ENCODE peak calls at places on chromosome 15, in four cellular contexts. P, R, Q and H are unnamed samples. For H3K4me1, the result is how much of the 10 kb centered on the place peaks cover.

GRCh38 chr15:45186771-45187577 is 792 bp downstream of the SHF start:
- DNase-seq in P (no peak), R (no peak), Q (no peak), H (no peak)

GRCh38 chr15:56919708-56920637 is 1.5 kb downstream of the TCF12 start:
- DNase-seq in P (peak), R (peak), Q (peak), H (peak)

GRCh38 chr15:95604634-95605036 is 725.9 kb upstream of the NR2F2 start:
- DNase-seq in P (no peak), R (no peak), Q (no peak), H (no peak)

GRCh38 chr15:78327442-78327841 is 12.7 kb upstream of the CRABP1 start:
- DNase-seq in P (no peak), R (no peak), Q (no peak), H (no peak)

GRCh38 chr15:33561407-33561806 is 250.6 kb downstream of the RYR3 start:
- DNase-seq in P (no peak), R (no peak), Q (no peak), H (no peak)

GRCh38 chr15:80436511-80437307 is 32.5 kb downstream of the ARNT2 start:
- DNase-seq in P (no peak), R (no peak), Q (no peak), H (no peak)

GRCh38 chr15:25844981-25845680 is 18.0 kb downstream of the ATP10A start:
- DNase-seq in P (no peak), R (no peak), Q (no peak), H (no peak)

GRCh38 chr15:75836953-75837321 is 6.3 kb upstream of the UBE2Q2 start:
- DNase-seq in P (peak), R (no peak), Q (no peak), H (no peak)

GRCh38 chr15:101250331-101250730 is 1.5 kb downstream of the CHSY1 start:
- DNase-seq in P (no peak), R (no peak), Q (no peak), H (peak)

GRCh38 chr15:99749386-99749785 is 16.1 kb upstream of the LYSMD4 start:
- DNase-seq in P (no peak), R (no peak), Q (no peak), H (no peak)

GRCh38 chr15:29233566-29233965 is 36.1 kb downstream of the NSMCE3 start:
- DNase-seq in P (no peak), R (no peak), Q (no peak), H (no peak)

GRCh38 chr15:85616549-85616948 is 178.2 kb downstream of the KLHL25 start:
- DNase-seq in P (no peak), R (no peak), Q (no peak), H (peak)

GRCh38 chr15:90015749-90016148 is 14.6 kb downstream of the ZNF710 start:
- DNase-seq in P (no peak), R (no peak), Q (no peak), H (no peak)

GRCh38 chr15:56837281-56837680 is 81.2 kb upstream of the TCF12 start:
- DNase-seq in P (no peak), R (no peak), Q (no peak), H (no peak)

GRCh38 chr15:31405200-31405929 is 78.7 kb downstream of the KLF13 start:
- DNase-seq in P (peak), R (no peak), Q (no peak), H (no peak)

GRCh38 chr15:58221591-58222241 is 83.5 kb downstream of the AQP9 start:
- DNase-seq in P (peak), R (peak), Q (no peak), H (peak)

GRCh38 chr15:72758195-72758594 is 25.4 kb downstream of the ADPGK start:
- DNase-seq in P (no peak), R (no peak), Q (no peak), H (no peak)

GRCh38 chr15:101675015-101675414 is 22.8 kb upstream of the TM2D3 start:
- DNase-seq in P (no peak), R (no peak), Q (no peak), H (no peak)

GRCh38 chr15:49423021-49423420 is at the start of gene FGF7:
- DNase-seq in P (no peak), R (no peak), Q (no peak), H (peak)

GRCh38 chr15:75161106-75161505 is 40.6 kb upstream of the C15orf39 start:
- DNase-seq in P (no peak), R (no peak), Q (no peak), H (no peak)

GRCh38 chr15:23877502-23878412 is 190.7 kb upstream of the NDN start:
- DNase-seq in P (peak), R (peak), Q (no peak), H (peak)

GRCh38 chr15:25501828-25502446 is 63.1 kb upstream of the UBE3A start:
- DNase-seq in P (peak), R (peak), Q (peak), H (peak)

GRCh38 chr15:45118996-45119395 is 4.9 kb downstream of the DUOXA2 start:
- DNase-seq in P (no peak), R (no peak), Q (no peak), H (no peak)

GRCh38 chr15:77032647-77033416 is 37.9 kb downstream of the PSTPIP1 start:
- DNase-seq in P (no peak), R (peak), Q (no peak), H (no peak)

GRCh38 chr15:67882487-67883227 is 42.8 kb upstream of the RNU6-1 start:
- DNase-seq in P (no peak), R (no peak), Q (peak), H (no peak)

DNA sequence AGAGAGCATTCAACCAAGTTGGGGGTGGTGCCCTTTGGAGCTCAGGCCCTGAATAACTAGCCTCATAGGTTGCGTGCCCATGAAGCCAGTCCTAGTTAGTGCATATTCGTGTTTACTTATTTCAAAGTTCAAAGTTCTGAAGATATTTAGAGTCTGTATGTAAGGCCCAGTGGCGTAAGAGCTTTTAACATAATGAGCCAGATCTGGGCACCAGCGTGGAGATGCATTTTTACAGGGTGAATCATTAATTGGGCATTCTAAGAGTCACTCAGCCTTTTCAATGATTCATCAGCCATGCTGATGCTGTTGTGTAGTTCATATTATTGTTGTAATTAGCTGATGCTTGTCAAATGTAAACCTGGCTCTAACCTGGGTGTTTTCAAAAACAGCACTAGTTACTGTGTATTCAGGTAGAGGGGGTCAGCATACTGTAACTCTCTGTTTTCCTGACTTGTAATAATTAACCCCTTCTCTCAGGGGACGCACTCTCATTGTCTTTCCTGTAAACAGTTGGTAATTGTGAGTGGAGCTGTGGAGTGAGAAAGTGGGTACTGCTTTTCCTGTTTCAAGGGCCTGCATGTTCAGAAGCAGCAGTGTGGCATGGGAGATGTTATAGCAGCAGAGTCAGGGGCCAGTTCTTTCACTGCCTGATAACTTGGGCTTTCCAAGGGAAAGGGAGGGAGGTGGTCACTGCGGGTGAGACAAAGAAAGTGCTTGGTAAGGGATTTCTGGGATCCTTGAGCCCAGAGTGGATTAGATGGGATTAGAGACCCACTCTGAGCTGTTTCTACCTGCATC is 104.9 kb downstream of the RPLP1 start:
- DNase-seq in P (no peak), R (peak), Q (no peak), H (peak)
- H3K4me1 ChIP-seq in P (under half), R (under half), Q (under half), H (under half)

DNA sequence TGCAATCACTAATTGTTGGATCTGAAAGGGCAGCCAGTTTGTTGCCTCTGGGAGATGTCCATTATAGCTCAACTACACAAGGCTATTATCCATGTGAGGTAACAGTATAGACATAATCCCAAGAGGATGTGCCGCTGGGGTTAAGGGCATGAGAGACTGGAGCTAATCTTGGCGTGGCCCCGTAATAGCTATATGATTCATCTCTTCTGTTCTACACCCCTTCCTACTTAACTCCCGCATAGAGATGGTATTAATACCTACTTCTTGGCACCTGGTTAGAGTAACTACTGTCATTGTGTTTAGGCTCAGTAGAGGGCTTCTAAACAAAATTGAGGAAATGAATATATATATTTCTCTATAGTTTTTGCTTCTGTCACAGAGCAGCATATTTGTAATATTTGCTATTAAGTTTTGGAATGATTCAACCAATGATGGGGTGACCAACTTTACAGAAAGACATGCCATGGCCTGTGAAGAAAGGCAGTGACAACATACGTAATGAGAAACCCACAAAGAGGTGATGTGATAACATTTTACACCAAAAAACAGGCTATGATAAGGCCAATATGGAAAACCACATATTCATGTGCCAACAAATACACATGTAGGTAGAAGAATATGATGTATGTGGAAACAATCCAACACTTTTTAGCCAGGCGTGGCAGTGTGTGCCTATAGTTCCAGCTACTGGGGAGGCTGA is 76.8 kb upstream of the DPH6 start:
- DNase-seq in P (no peak), R (no peak), Q (no peak), H (no peak)
- H3K4me1 ChIP-seq in P (under half), R (under half), Q (under half), H (under half)

GRCh38 chr15:63598467-63599400 is 1.5 kb downstream of the FBXL22 start:
- DNase-seq in P (no peak), R (no peak), Q (no peak), H (no peak)

GRCh38 chr15:63600646-63601025 is 3.4 kb downstream of the FBXL22 start:
- DNase-seq in P (peak), R (peak), Q (peak), H (peak)

GRCh38 chr15:63599401-63600000 is 2.3 kb downstream of the FBXL22 start:
- DNase-seq in P (peak), R (peak), Q (peak), H (peak)

GRCh38 chr15:63601026-63601726 is 4.0 kb downstream of the FBXL22 start:
- DNase-seq in P (peak), R (peak), Q (peak), H (peak)

GRCh38 chr15:63600001-63600645 is 2.9 kb downstream of the FBXL22 start:
- DNase-seq in P (peak), R (peak), Q (peak), H (peak)
- H3K4me1 ChIP-seq in P (under half), R (under half), Q (under half), H (under half)

GRCh38 chr15:65939901-65940617 is 70.8 kb downstream of the RAB11A start:
- DNase-seq in P (no peak), R (peak), Q (no peak), H (no peak)

GRCh38 chr15:65937476-65937875 is 68.2 kb downstream of the RAB11A start:
- DNase-seq in P (no peak), R (peak), Q (no peak), H (no peak)

GRCh38 chr15:65935391-65935790 is 66.1 kb downstream of the RAB11A start:
- DNase-seq in P (no peak), R (no peak), Q (no peak), H (no peak)

GRCh38 chr15:65936317-65936716 is 67.0 kb downstream of the RAB11A start:
- DNase-seq in P (no peak), R (no peak), Q (no peak), H (no peak)

DNA sequence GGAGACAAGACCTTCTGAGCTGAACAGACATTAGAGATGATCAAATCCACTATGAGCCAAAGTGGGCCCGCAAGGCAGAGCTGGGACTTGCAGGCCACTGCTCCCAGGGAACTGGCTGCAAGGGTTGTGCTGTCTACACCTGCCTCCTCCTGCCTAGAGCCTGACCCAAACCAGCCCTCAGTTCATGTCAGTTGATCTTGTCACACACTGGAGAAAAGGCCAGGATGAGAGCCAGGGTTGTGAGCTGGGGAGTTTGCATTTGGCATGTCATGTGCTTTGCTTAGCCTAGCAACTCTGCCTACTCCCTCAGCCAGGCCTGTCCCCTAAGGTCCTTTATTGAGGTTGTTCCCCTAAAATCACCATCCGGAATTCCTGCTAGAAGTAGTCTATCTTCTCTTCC is 67.8 kb downstream of the RAB11A start:
- DNase-seq in P (no peak), R (no peak), Q (no peak), H (no peak)
- H3K4me1 ChIP-seq in P (under half), R (under half), Q (under half), H (under half)

DNA sequence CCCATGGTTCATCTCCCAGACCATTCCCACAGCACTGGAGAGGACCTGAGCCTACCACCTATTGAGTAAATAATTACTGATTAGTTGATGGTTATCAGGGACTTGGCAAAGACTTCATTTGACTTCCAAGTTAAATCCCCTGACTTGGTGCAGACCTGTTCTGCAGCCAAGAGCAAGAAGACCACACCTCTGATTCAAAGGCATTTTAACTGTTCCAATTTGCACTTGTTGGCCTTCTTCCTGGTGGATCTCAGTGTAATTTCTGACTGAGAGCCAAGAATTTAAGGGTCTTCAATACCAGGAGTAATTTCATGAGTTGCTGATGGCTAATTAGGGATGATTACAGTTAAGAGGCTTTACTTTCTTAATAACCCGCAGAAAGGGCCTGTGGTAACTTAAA is 24.0 kb downstream of the THSD4 start:
- DNase-seq in P (no peak), R (no peak), Q (no peak), H (no peak)
- H3K4me1 ChIP-seq in P (under half), R (under half), Q (under half), H (under half)

GRCh38 chr15:69860316-69860715 is 237.4 kb downstream of the TLE3 start:
- DNase-seq in P (no peak), R (no peak), Q (no peak), H (no peak)
- H3K4me1 ChIP-seq in P (under half), R (under half), Q (under half), H (under half)